ENCODE peak calls at places on chromosomes 11 and 22, in five cellular contexts. E, A, Y, O and J are unnamed samples.
A peak's percentile ranks its signal among the peaks of the same experiment; 100 is the strongest.

GRCh38 chr22:21942407-21942895 is 10.2 kb downstream of the PPM1F start:
- DNase-seq in A (peak; percentile 91), E (peak; percentile 91), Y (no peak), O (peak; percentile 77), J (peak; percentile 17)

GRCh38 chr11:32963721-32964120 is 52.0 kb upstream of the DEPDC7 start:
- DNase-seq in A (no peak), O (no peak), E (no peak), Y (no peak), J (no peak)

GRCh38 chr22:50455201-50455600 is 19.6 kb downstream of the SBF1 start:
- DNase-seq in E (no peak), O (no peak), Y (no peak), A (no peak), J (no peak)

GRCh38 chr11:67438121-67438902 is 830 bp upstream of the PTPRCAP start:
- DNase-seq in E (no peak), Y (peak; percentile 66), O (no peak), A (no peak), J (no peak)

GRCh38 chr11:130272336-130272735 is 42.4 kb downstream of the ZBTB44 start:
- DNase-seq in Y (no peak), E (no peak), A (no peak), O (no peak), J (no peak)

GRCh38 chr11:62020661-62021060 is 53.2 kb upstream of the FTH1 start:
- DNase-seq in A (no peak), E (no peak), Y (no peak), O (no peak), J (no peak)

GRCh38 chr22:35777335-35777975 is 59.8 kb downstream of the APOL5 start:
- DNase-seq in E (peak; percentile 49), Y (no peak), O (no peak), A (peak; percentile 83), J (no peak)

GRCh38 chr11:2739531-2740274 is 39.9 kb upstream of the KCNQ1OT1 start:
- DNase-seq in E (no peak), Y (no peak), A (no peak), O (no peak), J (no peak)

GRCh38 chr11:73258104-73258684 is 13.9 kb upstream of the P2RY6 start:
- DNase-seq in E (no peak), Y (no peak), A (no peak), O (no peak), J (no peak)

GRCh38 chr11:95503047-95503446 is 272.0 kb upstream of the SESN3 start:
- DNase-seq in A (no peak), E (no peak), O (no peak), Y (no peak), J (no peak)

GRCh38 chr11:107856981-107857517 is 1.5 kb downstream of the SLC35F2 start:
- DNase-seq in O (no peak), A (peak; percentile 28), Y (no peak), E (peak; percentile 55), J (no peak)

GRCh38 chr11:24239016-24239720 is 257.7 kb upstream of the LUZP2 start:
- DNase-seq in Y (no peak), O (peak; percentile 41), A (peak; percentile 87), E (no peak), J (peak; percentile 7)

GRCh38 chr22:44591146-44591790 is 93.2 kb upstream of the RTL6 start:
- DNase-seq in A (no peak), E (no peak), Y (no peak), O (no peak), J (no peak)

GRCh38 chr22:26169312-26170111 is at the start of gene SEZ6L:
- DNase-seq in E (peak; percentile 5), A (no peak), Y (no peak), O (no peak), J (peak; percentile 47)

GRCh38 chr22:36295247-36295646 is 42.3 kb downstream of the APOL1 start:
- DNase-seq in O (no peak), A (no peak), E (no peak), Y (no peak), J (no peak)